ENCODE peak calls at places on chromosome 1, in nine cellular contexts. I is GM23248; L is CD8-positive, alpha-beta memory T cell; B is transverse colon; V is GM23338; D is right lobe of liver; E is MM.1S; F is tibial artery; J is mesenchymal stem cell. O is an unnamed sample.

GRCh38 chr1:192889082-192889481 is 80.2 kb downstream of the RGS2 start:
- DNase-seq in I (no peak), L (no peak), B (no peak), V (no peak), D (no peak), E (no peak), F (no peak), J (peak; percentile 54), O (no peak)

GRCh38 chr1:63199666-63200065 is 122.7 kb upstream of the FOXD3 start:
- DNase-seq in I (no peak), L (no peak), B (no peak), V (peak; percentile 57), D (no peak), E (no peak), F (no peak), J (no peak), O (no peak)

GRCh38 chr1:59290173-59290954 is 6.5 kb upstream of the FGGY start:
- DNase-seq in I (peak; percentile 41), L (no peak), B (peak; percentile 52), V (peak; percentile 78), D (peak; percentile 67), E (peak; percentile 59), F (no peak), J (peak; percentile 58), O (no peak)

GRCh38 chr1:61864501-61864900 is 122.2 kb downstream of the PATJ start:
- DNase-seq in I (no peak), L (no peak), B (no peak), V (no peak), D (no peak), E (no peak), F (no peak), J (peak; percentile 26), O (no peak)

GRCh38 chr1:213171711-213172110 is 120.7 kb downstream of the RPS6KC1 start:
- DNase-seq in I (no peak), L (no peak), B (no peak), V (no peak), D (no peak), E (peak; percentile 15), F (no peak), J (no peak), O (no peak)

GRCh38 chr1:37476460-37477197 is 2.2 kb downstream of the ZC3H12A start:
- DNase-seq in I (peak; percentile 93), L (peak; percentile 47), B (peak; percentile 82), V (no peak), D (peak; percentile 55), E (no peak), F (peak; percentile 96), J (peak; percentile 92), O (no peak)

GRCh38 chr1:232806071-232806510 is 875 bp downstream of the MAP10 start:
- DNase-seq in I (peak; percentile 4), L (no peak), B (no peak), V (no peak), D (no peak), E (no peak), F (no peak), J (no peak), O (no peak)

GRCh38 chr1:53526451-53527101 is 67.4 kb downstream of the DMRTB1 start:
- DNase-seq in I (peak; percentile 71), L (no peak), B (no peak), V (peak; percentile 45), D (no peak), E (no peak), F (peak; percentile 88), J (peak; percentile 74), O (no peak)

GRCh38 chr1:153612755-153613331 is at the start of gene S100A16:
- DNase-seq in I (peak; percentile 90), L (no peak), B (peak; percentile 91), V (peak; percentile 68), D (peak; percentile 89), E (no peak), F (peak; percentile 94), J (peak; percentile 44), O (no peak)

GRCh38 chr1:153611356-153611755 is 1.6 kb downstream of the S100A16 start:
- DNase-seq in I (peak; percentile 53), L (no peak), B (no peak), V (no peak), D (no peak), E (no peak), F (no peak), J (no peak), O (no peak)

GRCh38 chr1:153613406-153613805 is 469 bp upstream of the S100A16 start:
- DNase-seq in I (no peak), L (no peak), B (no peak), V (no peak), D (no peak), E (no peak), F (no peak), J (no peak), O (no peak)

GRCh38 chr1:153611024-153611352 is 1.9 kb downstream of the S100A16 start:
- DNase-seq in I (peak; percentile 84), L (no peak), B (no peak), V (no peak), D (no peak), E (no peak), F (no peak), J (no peak), O (no peak)

DNA sequence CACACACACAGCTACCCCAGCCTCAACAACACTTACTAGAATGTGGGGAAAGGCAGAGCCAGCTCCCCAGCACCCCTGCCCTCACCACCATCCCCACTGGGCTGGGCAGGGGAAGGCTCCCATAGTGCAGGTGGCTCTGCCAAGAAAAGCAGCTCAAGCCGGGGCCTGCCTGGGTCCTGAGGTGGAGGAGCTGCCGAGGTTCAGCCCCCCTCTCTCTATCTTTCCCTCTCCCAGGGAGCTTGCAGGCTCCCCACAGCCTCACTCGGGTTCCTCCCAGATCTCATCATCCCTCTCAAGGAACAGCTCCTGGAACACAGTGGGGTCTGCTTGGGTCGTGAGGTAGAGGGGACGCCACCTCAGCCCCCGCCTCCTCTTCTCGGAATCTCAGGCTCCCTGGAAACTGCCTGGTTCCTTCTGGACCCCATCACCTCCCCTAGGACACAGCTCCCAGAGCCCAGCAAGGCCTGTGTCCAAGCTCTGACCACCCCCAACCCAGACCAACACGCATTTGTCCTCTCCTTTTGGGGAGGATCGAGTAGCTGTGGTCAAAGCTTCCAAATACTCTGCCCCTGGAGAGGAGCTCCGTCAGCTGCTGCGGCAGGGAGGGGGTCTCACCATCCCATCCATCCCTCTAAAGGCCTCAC is 704 bp downstream of the S100A16 start:
- DNase-seq in I (peak; percentile 42), L (no peak), B (no peak), V (no peak), D (no peak), E (no peak), F (no peak), J (no peak), O (no peak)
- H3K4me1 ChIP-seq in I (peaks cover 38% of the 10 kb centered on the region), L (no peaks in the 10 kb centered on the region), B (peaks cover 55% of the 10 kb centered on the region), V (peaks cover 31% of the 10 kb centered on the region), D (no peaks in the 10 kb centered on the region), E (no peaks in the 10 kb centered on the region), F (peaks cover 59% of the 10 kb centered on the region), J (peaks cover 54% of the 10 kb centered on the region), O (no peaks in the 10 kb centered on the region)

GRCh38 chr1:9275567-9276034 is 17.1 kb upstream of the SPSB1 start:
- DNase-seq in I (peak; percentile 92), L (peak; percentile 77), B (peak; percentile 59), V (no peak), D (no peak), E (peak; percentile 96), F (no peak), J (peak; percentile 94), O (peak; percentile 23)
- H3K4me1 ChIP-seq in I (peaks cover 37% of the 10 kb centered on the region), L (peaks cover 15% of the 10 kb centered on the region), B (peaks cover 26% of the 10 kb centered on the region), V (peaks cover 6% of the 10 kb centered on the region), D (no peaks in the 10 kb centered on the region), E (peaks cover 16% of the 10 kb centered on the region), F (peaks cover 11% of the 10 kb centered on the region), J (peaks cover 39% of the 10 kb centered on the region), O (peaks cover 28% of the 10 kb centered on the region)

DNA sequence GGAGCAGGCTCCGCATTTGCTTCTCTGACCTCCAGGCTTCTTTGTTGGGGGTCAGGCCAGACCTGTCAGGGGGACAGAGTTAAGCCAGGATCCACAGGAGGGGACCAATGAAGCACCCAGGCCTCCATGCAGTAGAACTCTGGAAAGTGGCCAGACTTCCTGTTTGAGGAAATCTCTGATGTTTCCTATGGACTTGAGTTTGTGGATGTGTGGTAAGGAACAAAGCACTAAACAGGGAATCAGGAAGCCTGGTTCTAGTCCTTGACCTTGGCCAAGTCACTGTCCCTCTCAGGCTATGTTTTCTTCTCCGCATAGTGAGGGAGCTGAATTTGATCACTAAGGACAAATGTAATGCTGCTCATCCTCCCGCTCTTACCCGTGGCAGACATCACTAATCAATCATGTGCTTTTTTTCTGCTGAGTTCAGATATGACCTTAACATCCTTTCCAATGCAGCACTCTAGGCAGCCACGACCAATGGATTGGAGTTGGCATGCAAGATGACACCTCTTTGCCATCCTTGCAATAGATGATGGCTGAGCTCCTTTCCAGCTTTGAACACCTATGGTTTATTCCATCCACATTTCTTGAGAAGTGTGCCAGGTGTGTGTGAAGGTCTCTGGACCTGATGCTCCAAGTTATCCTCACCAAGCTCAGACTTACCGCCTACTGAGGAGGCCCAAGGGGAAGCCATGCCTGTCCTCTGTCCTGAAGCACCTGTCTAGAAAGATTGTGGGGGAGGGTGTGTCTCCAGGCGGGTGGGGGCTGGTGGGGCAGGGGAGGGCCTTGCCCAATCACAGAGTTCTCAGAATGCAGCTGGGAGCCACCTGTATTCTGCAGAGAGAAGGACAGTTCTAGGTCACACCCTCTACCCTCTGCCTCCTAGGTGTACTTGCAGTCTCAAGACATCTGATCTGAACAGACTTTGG is 9.9 kb downstream of the SH2D2A start:
- DNase-seq in I (no peak), L (no peak), B (no peak), V (no peak), D (no peak), E (no peak), F (peak; percentile 44), J (no peak), O (no peak)
- H3K4me1 ChIP-seq in I (peaks cover 12% of the 10 kb centered on the region), L (peaks cover 16% of the 10 kb centered on the region), B (peaks cover 5% of the 10 kb centered on the region), V (no peaks in the 10 kb centered on the region), D (no peaks in the 10 kb centered on the region), E (peaks cover 14% of the 10 kb centered on the region), F (peaks cover 9% of the 10 kb centered on the region), J (peaks cover 16% of the 10 kb centered on the region), O (peaks cover 42% of the 10 kb centered on the region)

GRCh38 chr1:56542651-56543050 is 36.7 kb downstream of the PLPP3 start:
- DNase-seq in I (no peak), L (no peak), B (no peak), V (no peak), D (no peak), E (no peak), F (no peak), J (no peak), O (no peak)

GRCh38 chr1:56537660-56538059 is 41.7 kb downstream of the PLPP3 start:
- DNase-seq in I (no peak), L (no peak), B (no peak), V (no peak), D (no peak), E (no peak), F (no peak), J (no peak), O (no peak)

GRCh38 chr1:56540467-56540866 is 38.9 kb downstream of the PLPP3 start:
- DNase-seq in I (no peak), L (no peak), B (no peak), V (no peak), D (no peak), E (no peak), F (no peak), J (no peak), O (no peak)

GRCh38 chr1:56541408-56541807 is 38.0 kb downstream of the PLPP3 start:
- DNase-seq in I (no peak), L (no peak), B (no peak), V (no peak), D (no peak), E (no peak), F (no peak), J (no peak), O (no peak)

DNA sequence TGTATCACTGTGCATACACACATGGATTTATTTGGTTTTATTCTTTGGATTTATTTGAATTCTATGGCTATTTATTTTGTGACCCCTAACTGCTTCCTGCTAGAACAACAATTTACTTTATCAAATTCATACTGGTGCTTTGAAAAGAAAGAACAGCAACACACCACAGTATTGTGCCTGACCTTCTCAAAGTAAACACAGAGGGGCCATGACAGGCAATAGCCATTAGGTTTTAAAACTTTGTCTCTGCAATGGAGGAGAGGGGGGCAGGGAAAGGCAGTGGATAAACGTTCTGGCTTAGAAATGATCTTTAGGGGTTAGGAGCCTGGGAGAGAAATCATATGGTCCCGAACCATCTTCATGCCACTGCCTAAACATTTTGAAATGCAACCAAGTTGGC is 40.0 kb downstream of the PLPP3 start:
- DNase-seq in I (no peak), L (no peak), B (no peak), V (no peak), D (no peak), E (no peak), F (no peak), J (no peak), O (no peak)
- H3K4me1 ChIP-seq in I (no peaks in the 10 kb centered on the region), L (no peaks in the 10 kb centered on the region), B (peaks cover 2% of the 10 kb centered on the region), V (peaks cover 88% of the 10 kb centered on the region), D (no peaks in the 10 kb centered on the region), E (no peaks in the 10 kb centered on the region), F (peaks cover 15% of the 10 kb centered on the region), J (no peaks in the 10 kb centered on the region), O (no peaks in the 10 kb centered on the region)